ENCODE peak calls at places on chromosomes 4 and X, in eight cellular contexts. L is NCI-H2107, M is AG09309, J is NCI-H1092 treated with DMSO at 0.1 percent for 48 hours, U is DMS79 treated with DMSO at 0.1 percent for 48 hours, Y is kidney tubule cell, W is H1, I is WTC11. Z is an unnamed sample.

GRCh38 chr4:114549638-114550037 is 49.0 kb upstream of the UGT8 start:
- DNase-seq in J (no peak), I (no peak), U (no peak), Y (no peak), L (no peak), M (no peak), W (no peak), Z (no peak)

GRCh38 chr4:125704726-125705125 is 390.0 kb downstream of the FAT4 start:
- DNase-seq in M (peak; percentile 3), L (no peak), W (no peak), J (no peak), Y (peak; percentile 38), I (no peak), U (no peak), Z (no peak)

GRCh38 chr4:133081246-133081645 is 67.8 kb upstream of the PCDH10 start:
- DNase-seq in W (no peak), J (no peak), M (no peak), U (no peak), Y (no peak), I (no peak), L (no peak), Z (no peak)

GRCh38 chr4:48268956-48269860 is at the start of gene TEC:
- DNase-seq in L (no peak), I (peak; percentile 71), M (no peak), U (no peak), Y (peak; percentile 75), W (peak; percentile 83), J (no peak), Z (peak; percentile 60)

GRCh38 chrX:10569946-10570345 is 50.4 kb downstream of the MID1 start:
- DNase-seq in W (no peak), Y (no peak), J (no peak), I (no peak), U (no peak), M (no peak), L (no peak), Z (no peak)

GRCh38 chrX:153510383-153510782 is 7.1 kb upstream of the ATP2B3 start:
- DNase-seq in I (no peak), W (no peak), M (no peak), L (no peak), J (no peak), U (no peak), Y (no peak), Z (no peak)

GRCh38 chrX:136380010-136380769 is 79.4 kb downstream of the ADGRG4 start:
- DNase-seq in W (no peak), J (no peak), L (no peak), M (no peak), U (no peak), I (no peak), Y (no peak), Z (no peak)

GRCh38 chrX:3501833-3502535 is 155.5 kb upstream of the MXRA5 start:
- DNase-seq in I (no peak), J (no peak), Y (peak; percentile 69), M (no peak), U (no peak), W (no peak), L (no peak), Z (no peak)

GRCh38 chr4:139331185-139331584 is 28.9 kb upstream of the NDUFC1 start:
- DNase-seq in M (no peak), U (no peak), J (no peak), W (no peak), L (no peak), Y (peak; percentile 77), I (no peak), Z (no peak)

GRCh38 chr4:174156239-174156826 is 127.1 kb downstream of the FBXO8 start:
- DNase-seq in Y (peak; percentile 48), J (peak; percentile 46), L (no peak), W (no peak), M (no peak), I (no peak), U (peak; percentile 1), Z (no peak)

GRCh38 chrX:119755981-119756533 is 2.3 kb upstream of the SOWAHD start:
- DNase-seq in W (no peak), U (no peak), Y (no peak), J (no peak), I (no peak), L (no peak), M (no peak), Z (no peak)

GRCh38 chrX:155148724-155149537 is 67.3 kb upstream of the VBP1 start:
- DNase-seq in M (no peak), L (peak; percentile 9), W (peak; percentile 53), J (no peak), U (no peak), I (peak; percentile 17), Y (peak; percentile 29), Z (no peak)

GRCh38 chr4:116358633-116359222 is 726.6 kb downstream of the TRAM1L1 start:
- DNase-seq in U (no peak), J (peak; percentile 26), M (peak; percentile 17), I (peak; percentile 83), Y (peak; percentile 85), W (peak; percentile 89), L (peak; percentile 1), Z (peak; percentile 63)

GRCh38 chr4:136741468-136741867 is 790.8 kb downstream of the PCDH18 start:
- DNase-seq in M (no peak), U (no peak), J (no peak), W (no peak), L (no peak), Y (peak; percentile 19), I (no peak), Z (no peak)

GRCh38 chr4:117783716-117784115 is 250.6 kb upstream of the NDST3 start:
- DNase-seq in J (no peak), U (no peak), L (no peak), M (no peak), Y (peak; percentile 32), W (no peak), I (no peak), Z (no peak)

GRCh38 chr4:71607780-71608673 is 175.9 kb downstream of the GC start:
- DNase-seq in I (no peak), Y (peak; percentile 93), J (no peak), W (no peak), M (no peak), U (no peak), L (no peak), Z (no peak)

GRCh38 chr4:76059750-76060149 is 14.8 kb upstream of the ART3 start:
- DNase-seq in I (no peak), U (no peak), M (no peak), L (no peak), Y (no peak), W (no peak), J (no peak), Z (peak; percentile 29)

GRCh38 chrX:102684772-102685520 is 27.3 kb upstream of the GPRASP2 start:
- DNase-seq in W (no peak), M (no peak), L (peak; percentile 41), Y (no peak), I (no peak), J (no peak), U (peak; percentile 55), Z (no peak)

GRCh38 chr4:6263541-6264540 is 5.8 kb upstream of the WFS1 start:
- DNase-seq in U (no peak), W (peak; percentile 58), M (peak; percentile 2), I (peak; percentile 61), L (no peak), Y (peak; percentile 60), J (peak; percentile 46), Z (no peak)

GRCh38 chr4:128635141-128635911 is 174.2 kb upstream of the JADE1 start:
- DNase-seq in W (peak; percentile 42), U (peak; percentile 49), Y (no peak), L (no peak), M (no peak), I (no peak), J (peak; percentile 88), Z (no peak)

GRCh38 chr4:88017516-88018302 is 10.3 kb downstream of the PKD2 start:
- DNase-seq in Y (peak; percentile 91), U (no peak), L (no peak), J (no peak), M (peak; percentile 91), I (no peak), W (no peak), Z (no peak)

GRCh38 chr4:47519239-47519883 is 34.3 kb downstream of the ATP10D start:
- DNase-seq in I (no peak), U (no peak), W (no peak), M (no peak), L (no peak), J (no peak), Y (peak; percentile 44), Z (no peak)

GRCh38 chr4:6279582-6280289 is 10.1 kb downstream of the WFS1 start:
- DNase-seq in W (no peak), I (no peak), Y (no peak), L (no peak), M (no peak), U (no peak), J (no peak), Z (no peak)

GRCh38 chrX:14697453-14697852 is 168.1 kb downstream of the GLRA2 start:
- DNase-seq in M (no peak), W (peak; percentile 55), I (peak; percentile 62), J (peak; percentile 11), U (no peak), Y (peak; percentile 45), L (no peak), Z (peak; percentile 41)

GRCh38 chr4:77872723-77873435 is 10.2 kb downstream of the MRPL1 start:
- DNase-seq in J (no peak), M (no peak), I (no peak), Y (no peak), U (no peak), L (no peak), W (no peak), Z (no peak)

Z was measured in HL-60.